ENCODE peak calls at places on chromosomes 4 and X, in four cellular contexts. B is nephron progenitor cell, E is left ventricle myocardium inferior, A is B cell. O is an unnamed sample.

GRCh38 chrX:20487227-20487626 is 220.5 kb upstream of the RPS6KA3 start:
- DNase-seq in B (no peak), E (no peak), A (no peak), O (peak; percentile 27)

GRCh38 chrX:44828008-44828605 is 15.7 kb upstream of the DUSP21 start:
- DNase-seq in B (no peak), E (no peak), A (no peak), O (peak; percentile 90)

GRCh38 chrX:57641338-57641737 is 38.7 kb downstream of the NLRP2B start:
- DNase-seq in B (no peak), E (no peak), A (no peak), O (no peak)

GRCh38 chrX:42098897-42099296 is 175.5 kb upstream of the CASK start:
- DNase-seq in B (peak; percentile 12), E (peak; percentile 17), A (no peak), O (no peak)

GRCh38 chr4:121266982-121267381 is 102.9 kb upstream of the TNIP3 start:
- DNase-seq in B (no peak), E (no peak), A (no peak), O (peak; percentile 23)

GRCh38 chr4:114442846-114443245 is 155.8 kb upstream of the UGT8 start:
- DNase-seq in B (no peak), E (no peak), A (no peak), O (no peak)

GRCh38 chrX:65999563-66000148 is 40.2 kb downstream of the VSIG4 start:
- DNase-seq in B (no peak), E (no peak), A (no peak), O (no peak)

GRCh38 chr4:102678107-102678506 is 82.7 kb downstream of the MANBA start:
- DNase-seq in B (no peak), E (no peak), A (no peak), O (no peak)

GRCh38 chr4:25817059-25817681 is 45.6 kb downstream of the SEL1L3 start:
- DNase-seq in B (no peak), E (no peak), A (no peak), O (no peak)

GRCh38 chrX:11765449-11765848 is 7.4 kb downstream of the MSL3 start:
- DNase-seq in B (no peak), E (no peak), A (no peak), O (no peak)

DNA sequence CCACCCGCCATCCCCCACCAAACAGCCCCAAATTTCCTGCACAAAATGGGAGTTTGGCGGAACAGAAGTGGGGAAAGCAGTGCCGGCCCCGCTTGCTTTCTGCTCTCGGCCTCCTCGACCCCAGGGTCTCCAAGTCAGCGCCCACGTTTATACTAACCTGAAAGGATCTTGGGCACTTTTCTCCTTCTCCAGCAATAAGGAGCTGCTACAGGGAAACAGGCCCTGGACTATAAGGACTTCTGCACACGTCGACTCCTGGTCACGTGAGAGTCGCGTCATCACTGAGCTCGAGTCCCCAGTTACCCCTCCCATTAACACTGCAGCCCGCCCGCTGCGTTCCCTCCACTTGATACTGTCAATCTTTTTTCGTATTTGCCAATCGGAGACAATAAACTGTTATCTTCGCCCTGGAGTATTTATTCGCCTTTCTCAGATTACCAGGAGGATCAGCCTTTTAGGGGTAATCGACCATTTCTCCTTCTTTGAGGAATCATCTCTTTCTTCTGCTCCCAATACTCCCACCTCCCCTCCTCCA is at the start of gene TCEAL8:
- DNase-seq in B (peak; percentile 59), E (peak; percentile 79), A (peak; percentile 55), O (peak; percentile 70)
- TF ChIP-seq CTCF in B (no peak), E (no peak), A (no peak), O (no peak)

DNA sequence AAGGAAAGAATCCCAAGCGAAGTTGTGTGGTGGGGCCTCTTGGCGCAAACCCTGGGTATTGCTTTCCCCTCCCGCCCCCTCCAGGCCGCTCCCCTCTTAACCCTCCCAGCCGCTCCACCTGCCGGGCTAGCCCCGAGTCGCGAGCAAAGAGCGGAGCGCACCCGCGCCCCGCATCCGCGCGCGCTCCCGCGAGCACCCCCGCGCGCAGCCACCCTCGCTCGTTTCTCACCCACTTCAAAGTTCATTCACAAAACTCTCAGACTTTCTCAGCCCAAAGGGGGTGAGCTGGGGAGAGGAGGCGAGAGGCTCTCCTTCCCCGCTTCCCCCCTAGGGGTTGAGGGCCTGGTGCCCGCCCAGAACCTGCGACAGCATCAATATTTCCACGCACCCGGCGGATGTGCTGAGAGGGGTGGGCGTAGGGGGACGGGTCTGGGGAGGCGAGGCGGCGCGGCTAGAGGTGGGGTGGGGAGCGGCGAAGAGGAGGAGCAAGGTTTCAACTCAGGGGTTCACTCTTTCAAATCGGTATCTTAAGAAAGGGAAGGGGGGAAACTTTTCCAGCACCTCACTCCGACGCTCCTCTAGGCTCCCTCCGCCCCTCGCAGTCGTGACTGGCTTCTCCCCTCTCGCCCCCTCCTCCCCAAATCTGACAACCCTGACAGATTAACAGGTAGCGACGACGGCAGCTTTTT is 1.8 kb downstream of the MAML3 start:
- DNase-seq in B (peak; percentile 50), E (peak; percentile 68), A (peak; percentile 72), O (no peak)
- TF ChIP-seq CTCF in B (no peak), E (peak; percentile 52), A (peak; percentile 38), O (peak; percentile 16)

DNA sequence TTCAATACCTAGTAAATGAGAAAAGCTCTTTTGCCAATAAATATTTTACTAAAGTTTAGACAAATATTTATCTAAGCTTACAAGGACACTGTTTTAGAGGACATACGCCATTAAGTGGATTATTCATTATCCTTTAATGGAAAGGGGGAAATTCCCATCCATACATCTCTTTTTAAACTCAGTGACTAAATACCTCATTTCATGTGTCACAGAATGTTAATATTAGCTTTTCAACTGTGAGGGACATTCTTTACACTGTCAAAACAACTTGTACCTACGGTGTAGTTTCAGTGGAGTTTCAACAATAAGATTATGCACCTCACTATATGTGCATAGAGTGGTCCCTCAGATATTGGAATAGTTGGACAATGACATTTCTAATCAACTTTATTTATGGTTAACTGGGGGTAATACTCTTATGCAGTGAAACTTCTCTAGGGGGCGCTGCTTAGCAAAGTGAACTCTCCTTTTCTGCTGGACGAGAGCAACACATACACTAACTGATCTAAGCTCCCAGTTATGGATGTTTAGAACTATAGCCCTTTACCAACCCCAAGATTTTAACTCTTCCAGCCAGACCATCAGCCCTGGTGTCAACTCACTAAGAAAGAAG is 9.7 kb downstream of the HS6ST2 start:
- DNase-seq in B (peak; percentile 24), E (no peak), A (no peak), O (peak; percentile 41)
- TF ChIP-seq CTCF in B (peak; percentile 44), E (no peak), A (no peak), O (peak; percentile 11)

GRCh38 chrX:26788402-26788998 is 572.5 kb downstream of the MAGEB5 start:
- DNase-seq in B (no peak), E (no peak), A (no peak), O (no peak)

GRCh38 chrX:26778320-26778888 is 562.4 kb downstream of the MAGEB5 start:
- DNase-seq in B (no peak), E (no peak), A (no peak), O (peak; percentile 23)

GRCh38 chrX:26783512-26784225 is 567.7 kb downstream of the MAGEB5 start:
- DNase-seq in B (peak; percentile 27), E (no peak), A (no peak), O (peak; percentile 44)
- TF ChIP-seq CTCF in B (peak; percentile 47), E (peak; percentile 25), A (peak; percentile 16), O (peak; percentile 49)

DNA sequence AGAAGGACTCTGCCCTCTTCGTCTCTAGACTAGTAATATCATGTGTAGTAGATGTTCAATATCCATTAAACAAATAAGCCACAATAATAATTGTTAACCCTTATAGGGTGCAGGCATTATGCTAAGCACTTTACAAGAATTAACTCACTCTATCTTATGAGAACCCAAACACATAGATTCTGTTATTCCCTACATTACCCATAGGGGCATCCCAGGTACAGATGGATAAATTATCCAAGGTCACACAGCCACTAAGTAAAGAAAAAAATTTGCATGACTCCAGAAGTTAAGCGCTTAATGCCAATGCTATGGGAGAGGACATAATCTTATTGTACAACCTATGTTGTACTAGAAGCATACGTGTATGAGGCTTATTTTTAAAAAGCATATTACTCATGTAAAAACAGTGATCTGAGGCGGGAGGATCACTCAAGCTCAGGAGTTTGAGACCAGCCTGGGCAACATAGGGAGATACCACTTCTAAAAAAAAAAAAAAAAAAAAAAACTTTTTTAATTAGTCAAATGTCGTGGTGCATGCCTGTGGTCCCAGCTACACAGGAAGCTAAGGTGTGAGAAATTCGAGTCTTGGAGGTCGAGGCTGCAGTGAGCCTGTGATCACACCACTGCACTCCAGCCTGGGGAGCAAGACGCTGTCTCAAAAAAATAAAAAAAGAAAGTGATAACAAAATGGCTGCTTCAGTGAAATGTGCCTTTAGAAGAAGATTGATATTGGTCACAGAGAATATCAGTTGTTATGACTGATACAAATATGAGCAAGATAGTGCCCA is 13.6 kb downstream of the LDB2 start:
- DNase-seq in B (no peak), E (no peak), A (no peak), O (no peak)
- TF ChIP-seq CTCF in B (no peak), E (no peak), A (no peak), O (peak; percentile 20)

GRCh38 chr4:187993827-187994226 is 1.7 kb upstream of the ZFP42 start:
- DNase-seq in B (peak; percentile 12), E (no peak), A (no peak), O (peak; percentile 61)
- TF ChIP-seq CTCF in B (peak; percentile 34), E (no peak), A (no peak), O (peak; percentile 32)

DNA sequence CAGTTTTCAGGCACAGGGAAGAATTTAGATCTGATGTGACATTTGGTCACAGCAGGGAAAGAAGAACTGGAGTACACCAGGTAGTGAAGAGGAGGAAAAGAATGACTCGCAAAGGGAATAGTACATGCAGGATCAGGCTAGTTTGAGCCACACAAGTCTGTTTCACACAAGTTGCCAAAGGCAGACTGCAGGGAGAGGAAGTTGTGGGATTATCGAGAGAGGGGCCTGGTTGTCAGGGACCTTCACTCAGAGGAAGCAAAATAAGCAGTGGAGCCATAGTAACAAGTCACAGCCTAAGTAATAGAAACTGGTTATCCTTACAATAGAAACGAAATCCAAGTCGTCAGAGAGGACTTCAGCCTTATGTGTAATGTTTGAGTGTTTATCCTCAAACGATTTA is 316.8 kb upstream of the HTR2C start:
- DNase-seq in B (no peak), E (no peak), A (no peak), O (no peak)
- TF ChIP-seq CTCF in B (no peak), E (no peak), A (no peak), O (no peak)

DNA sequence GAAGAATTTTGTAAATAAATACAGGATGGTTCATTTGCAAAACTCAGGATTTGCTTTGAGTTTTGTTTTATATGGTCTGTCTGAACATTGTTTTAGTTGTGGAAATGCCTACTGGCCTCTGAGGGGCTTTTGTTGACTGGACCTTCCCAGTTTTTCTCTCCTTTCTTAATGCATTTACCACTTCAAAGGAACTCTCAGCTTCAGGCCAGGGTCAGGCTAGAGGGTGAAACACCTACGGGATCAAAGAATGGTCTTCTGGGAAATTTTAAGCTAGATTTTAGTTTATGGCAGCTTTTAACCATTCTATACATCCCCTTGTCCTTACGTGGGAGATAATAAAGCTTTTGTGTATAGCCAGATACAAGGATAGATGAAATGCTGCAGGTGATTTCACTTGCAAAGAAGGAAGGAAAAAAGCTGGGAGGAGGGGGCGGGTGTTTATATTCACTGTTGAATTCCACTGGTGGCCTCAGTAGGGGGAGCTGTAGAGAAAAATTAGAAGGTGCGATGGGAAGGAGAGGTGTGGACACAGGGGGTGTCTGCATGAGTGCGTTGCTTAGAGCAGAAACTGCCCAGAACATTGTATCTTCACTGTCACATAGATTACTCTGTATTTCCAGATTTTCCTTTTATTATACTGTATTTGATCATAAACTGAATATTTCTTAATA is 151.8 kb downstream of the TSPAN5 start:
- DNase-seq in B (no peak), E (no peak), A (no peak), O (peak; percentile 38)
- TF ChIP-seq CTCF in B (peak; percentile 38), E (peak; percentile 44), A (no peak), O (no peak)

GRCh38 chr4:48127882-48128394 is 6.1 kb downstream of the TXK start:
- DNase-seq in B (peak; percentile 61), E (peak; percentile 28), A (peak; percentile 66), O (peak; percentile 83)
- TF ChIP-seq CTCF in B (peak; percentile 53), E (peak; percentile 67), A (peak; percentile 62), O (peak; percentile 52)

O was measured in MCF 10A.